ENCODE peak calls at places on chromosomes 7 and 10, in eight cellular contexts. X is Peyer's patch, H is heart left ventricle, R is A549, G is fibroblast of lung, P is thoracic aorta, W is IMR-90, C is upper lobe of left lung. F is an unnamed sample. For H3K4me1, the result is how much of the 10 kb centered on the place peaks cover.

GRCh38 chr7:47811632-47812380 is 136.5 kb downstream of the PKD1L1 start:
- DNase-seq in X (no peak), H (no peak), R (no peak), G (no peak), P (no peak), W (no peak), C (no peak), F (peak)

GRCh38 chr10:70074971-70075370 is 22.3 kb downstream of the MACROH2A2 start:
- DNase-seq in X (no peak), H (no peak), R (no peak), G (no peak), P (no peak), W (no peak), C (no peak), F (no peak)

GRCh38 chr10:10332786-10333185 is 684.9 kb upstream of the CELF2 start:
- DNase-seq in X (no peak), H (no peak), R (no peak), G (no peak), P (no peak), W (no peak), C (no peak), F (no peak)

GRCh38 chr10:103590744-103591291 is 97.3 kb downstream of the NEURL1 start:
- DNase-seq in X (no peak), H (no peak), R (no peak), G (no peak), P (no peak), W (no peak), C (no peak), F (no peak)

GRCh38 chr10:43057831-43058340 is 19.0 kb upstream of the RET start:
- DNase-seq in X (no peak), H (peak), R (no peak), G (no peak), P (no peak), W (no peak), C (no peak), F (no peak)

GRCh38 chr10:101694056-101694673 is 805 bp downstream of the FBXW4 start:
- DNase-seq in X (peak), H (peak), R (peak), G (peak), P (peak), W (peak), C (peak), F (peak)

GRCh38 chr7:155782466-155782865 is 29.8 kb downstream of the SHH start:
- DNase-seq in X (no peak), H (no peak), R (no peak), G (no peak), P (no peak), W (no peak), C (no peak), F (no peak)

GRCh38 chr10:131901181-131901829 is 497 bp downstream of the PPP2R2D start:
- DNase-seq in X (peak), H (peak), R (peak), G (peak), P (no peak), W (peak), C (peak), F (peak)

GRCh38 chr10:110834622-110835219 is 37.0 kb upstream of the PDCD4 start:
- DNase-seq in X (no peak), H (no peak), R (no peak), G (peak), P (no peak), W (no peak), C (peak), F (no peak)

GRCh38 chr7:25656581-25657026 is 428.3 kb upstream of the NPVF start:
- DNase-seq in X (no peak), H (no peak), R (no peak), G (peak), P (no peak), W (no peak), C (no peak), F (no peak)

GRCh38 chr7:28922618-28923331 is 35.4 kb downstream of the TRIL start:
- DNase-seq in X (peak), H (peak), R (peak), G (peak), P (no peak), W (peak), C (peak), F (no peak)

GRCh38 chr7:87475359-87476178 is at the start of gene ABCB4:
- DNase-seq in X (peak), H (peak), R (no peak), G (peak), P (no peak), W (no peak), C (no peak), F (no peak)

GRCh38 chr10:79060641-79061255 is 8.0 kb upstream of the ZMIZ1 start:
- DNase-seq in X (no peak), H (no peak), R (no peak), G (no peak), P (no peak), W (no peak), C (peak), F (peak)

GRCh38 chr10:60535427-60535826 is 145.8 kb upstream of the ANK3 start:
- DNase-seq in X (no peak), H (no peak), R (no peak), G (no peak), P (no peak), W (no peak), C (no peak), F (no peak)

GRCh38 chr7:44448922-44449321 is 41.5 kb downstream of the NUDCD3 start:
- DNase-seq in X (no peak), H (no peak), R (no peak), G (no peak), P (no peak), W (peak), C (no peak), F (no peak)

GRCh38 chr7:41886906-41887311 is 184.0 kb upstream of the INHBA start:
- DNase-seq in X (no peak), H (peak), R (no peak), G (peak), P (peak), W (peak), C (no peak), F (peak)

GRCh38 chr7:77202544-77202976 is 2.9 kb upstream of the FGL2 start:
- DNase-seq in X (no peak), H (no peak), R (no peak), G (no peak), P (no peak), W (no peak), C (no peak), F (no peak)

GRCh38 chr10:130167707-130168106 is 31.5 kb downstream of the GLRX3 start:
- DNase-seq in X (no peak), H (no peak), R (no peak), G (no peak), P (no peak), W (no peak), C (no peak), F (no peak)

GRCh38 chr7:102064361-102065025 is 222.2 kb upstream of the SH2B2 start:
- DNase-seq in X (no peak), H (peak), R (peak), G (no peak), P (no peak), W (peak), C (peak), F (no peak)

GRCh38 chr7:2209146-2209960 is 23.4 kb downstream of the MAD1L1 start:
- DNase-seq in X (peak), H (peak), R (peak), G (peak), P (no peak), W (peak), C (peak), F (peak)

GRCh38 chr10:18214692-18215563 is 74.7 kb downstream of the CACNB2 start:
- DNase-seq in X (no peak), H (no peak), R (peak), G (peak), P (peak), W (peak), C (no peak), F (no peak)

GRCh38 chr10:28686835-28687682 is 9.7 kb downstream of the BAMBI start:
- DNase-seq in X (no peak), H (no peak), R (no peak), G (no peak), P (no peak), W (peak), C (no peak), F (no peak)

GRCh38 chr7:113263749-113264148 is 145.4 kb upstream of the SMIM30 start:
- DNase-seq in X (no peak), H (no peak), R (no peak), G (no peak), P (no peak), W (no peak), C (no peak), F (no peak)

GRCh38 chr10:127649642-127650041 is 87.3 kb upstream of the FOXI2 start:
- DNase-seq in X (no peak), H (no peak), R (no peak), G (no peak), P (no peak), W (no peak), C (no peak), F (no peak)

GRCh38 chr7:44196450-44196872 is 4.3 kb upstream of the YKT6 start:
- DNase-seq in X (peak), H (no peak), R (peak), G (peak), P (no peak), W (peak), C (no peak), F (no peak)

GRCh38 chr10:44898665-44899064 is 12.5 kb upstream of the TMEM72 start:
- DNase-seq in X (no peak), H (no peak), R (no peak), G (no peak), P (no peak), W (no peak), C (no peak), F (no peak)

GRCh38 chr7:108451296-108451848 is 4.9 kb downstream of the NRCAM start:
- DNase-seq in X (no peak), H (no peak), R (no peak), G (no peak), P (no peak), W (no peak), C (no peak), F (no peak)

GRCh38 chr7:159296093-159296681 is 151.5 kb upstream of the VIPR2 start:
- DNase-seq in X (no peak), H (no peak), R (no peak), G (no peak), P (no peak), W (no peak), C (no peak), F (no peak)

GRCh38 chr10:129756912-129757861 is 206.9 kb downstream of the EBF3 start:
- DNase-seq in X (peak), H (peak), R (no peak), G (peak), P (no peak), W (no peak), C (peak), F (peak)

GRCh38 chr10:45513586-45513985 is 139.6 kb downstream of the ALOX5 start:
- DNase-seq in X (no peak), H (no peak), R (no peak), G (peak), P (no peak), W (no peak), C (no peak), F (no peak)

GRCh38 chr7:108459922-108460551 is 3.8 kb upstream of the NRCAM start:
- DNase-seq in X (no peak), H (no peak), R (peak), G (peak), P (no peak), W (no peak), C (no peak), F (no peak)

GRCh38 chr10:89563861-89564478 is 28.6 kb upstream of the SLC16A12 start:
- DNase-seq in X (no peak), H (no peak), R (peak), G (peak), P (no peak), W (peak), C (no peak), F (no peak)

GRCh38 chr7:42183547-42183946 is 53.5 kb downstream of the GLI3 start:
- DNase-seq in X (no peak), H (no peak), R (no peak), G (no peak), P (no peak), W (peak), C (no peak), F (no peak)

GRCh38 chr7:4145576-4145975 is 536.5 kb upstream of the FOXK1 start:
- DNase-seq in X (no peak), H (no peak), R (no peak), G (no peak), P (no peak), W (no peak), C (no peak), F (no peak)

GRCh38 chr7:37208528-37208927 is 240.1 kb downstream of the ELMO1 start:
- DNase-seq in X (no peak), H (peak), R (peak), G (peak), P (peak), W (peak), C (peak), F (peak)

GRCh38 chr10:132415255-132415654 is 18.3 kb downstream of the PWWP2B start:
- DNase-seq in X (no peak), H (no peak), R (no peak), G (no peak), P (no peak), W (no peak), C (no peak), F (no peak)

GRCh38 chr7:42843209-42843800 is 68.6 kb downstream of the C7orf25 start:
- DNase-seq in X (no peak), H (peak), R (peak), G (peak), P (no peak), W (peak), C (peak), F (no peak)

GRCh38 chr10:64379898-64380297 is 858.7 kb downstream of the REEP3 start:
- DNase-seq in X (no peak), H (no peak), R (no peak), G (no peak), P (no peak), W (no peak), C (no peak), F (no peak)

GRCh38 chr7:14184292-14184864 is 194.9 kb upstream of the ETV1 start:
- DNase-seq in X (no peak), H (no peak), R (no peak), G (no peak), P (no peak), W (no peak), C (no peak), F (no peak)

DNA sequence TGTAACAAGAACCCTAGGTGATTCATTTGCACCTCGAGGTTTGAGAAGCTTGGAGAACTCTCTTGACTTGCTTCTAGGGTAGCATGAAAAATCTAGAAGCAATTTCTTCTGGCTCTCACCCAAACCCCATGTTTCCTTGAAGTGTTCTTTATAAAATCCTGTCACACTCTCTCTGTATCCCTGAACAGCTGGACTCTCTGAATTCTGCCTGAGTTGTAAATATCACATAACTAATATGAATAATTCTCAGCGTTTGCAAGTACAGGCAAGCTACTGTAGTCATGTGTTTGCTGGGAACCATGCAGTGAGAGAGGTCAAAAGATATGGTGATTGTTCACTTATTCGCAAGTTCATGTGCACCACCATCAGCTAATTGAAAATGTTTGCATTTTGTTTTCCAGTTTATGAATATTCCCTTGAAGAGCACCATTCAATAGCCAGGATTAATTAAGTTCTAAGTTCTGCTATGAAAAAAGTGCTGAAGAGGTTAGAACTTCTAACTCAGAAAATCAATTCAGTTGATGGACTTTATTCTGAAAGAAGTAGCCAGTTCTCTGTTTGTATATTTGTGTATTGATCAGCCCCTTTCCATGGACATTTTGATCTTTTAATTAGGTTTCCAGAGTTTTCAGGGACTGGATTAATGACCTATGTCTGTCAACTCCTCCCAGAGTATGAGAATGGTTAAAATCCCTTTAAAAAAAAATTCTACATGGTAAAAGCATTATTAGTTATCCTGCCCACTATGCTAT is 243.0 kb downstream of the PLXDC2 start:
- DNase-seq in X (no peak), H (no peak), R (no peak), G (peak), P (no peak), W (peak), C (no peak), F (no peak)
- H3K27ac ChIP-seq in X (no peak), H (no peak), R (no peak), G (no peak), P (no peak), W (no peak), C (no peak), F (no peak)

GRCh38 chr7:131002600-131002999 is 268.6 kb upstream of the KLF14 start:
- DNase-seq in X (no peak), H (no peak), R (no peak), G (no peak), P (no peak), W (no peak), C (no peak), F (no peak)

GRCh38 chr7:130998993-130999602 is 265.1 kb upstream of the KLF14 start:
- DNase-seq in X (no peak), H (no peak), R (no peak), G (peak), P (no peak), W (peak), C (no peak), F (no peak)

GRCh38 chr7:130999926-131000325 is 265.9 kb upstream of the KLF14 start:
- DNase-seq in X (no peak), H (no peak), R (no peak), G (no peak), P (no peak), W (no peak), C (no peak), F (no peak)

GRCh38 chr7:131000873-131001272 is 266.9 kb upstream of the KLF14 start:
- DNase-seq in X (no peak), H (no peak), R (no peak), G (no peak), P (no peak), W (no peak), C (no peak), F (no peak)

DNA sequence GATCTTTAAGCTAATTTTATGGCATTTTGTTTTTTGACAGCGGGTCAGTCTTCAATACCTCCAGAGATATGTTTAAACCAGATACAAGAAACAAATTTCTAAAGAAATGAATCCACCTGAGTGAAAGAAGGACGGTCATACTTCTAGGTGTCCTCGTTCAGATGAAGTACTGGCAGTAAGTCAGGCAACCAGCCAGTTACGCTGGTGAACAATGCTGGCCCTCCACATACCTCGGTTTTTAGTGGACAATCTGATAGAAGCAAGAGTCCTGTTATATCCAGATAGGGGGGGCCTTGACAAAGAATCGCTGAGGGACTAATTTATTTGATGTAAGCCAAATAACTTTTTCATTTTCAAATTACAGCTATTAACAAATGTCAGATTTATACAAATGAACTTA is 266.4 kb upstream of the KLF14 start:
- DNase-seq in X (no peak), H (no peak), R (no peak), G (no peak), P (no peak), W (no peak), C (no peak), F (no peak)
- H3K4me1 ChIP-seq in X (under half), H (under half), R (under half), G (under half), P (half or more), W (under half), C (half or more), F (half or more)

DNA sequence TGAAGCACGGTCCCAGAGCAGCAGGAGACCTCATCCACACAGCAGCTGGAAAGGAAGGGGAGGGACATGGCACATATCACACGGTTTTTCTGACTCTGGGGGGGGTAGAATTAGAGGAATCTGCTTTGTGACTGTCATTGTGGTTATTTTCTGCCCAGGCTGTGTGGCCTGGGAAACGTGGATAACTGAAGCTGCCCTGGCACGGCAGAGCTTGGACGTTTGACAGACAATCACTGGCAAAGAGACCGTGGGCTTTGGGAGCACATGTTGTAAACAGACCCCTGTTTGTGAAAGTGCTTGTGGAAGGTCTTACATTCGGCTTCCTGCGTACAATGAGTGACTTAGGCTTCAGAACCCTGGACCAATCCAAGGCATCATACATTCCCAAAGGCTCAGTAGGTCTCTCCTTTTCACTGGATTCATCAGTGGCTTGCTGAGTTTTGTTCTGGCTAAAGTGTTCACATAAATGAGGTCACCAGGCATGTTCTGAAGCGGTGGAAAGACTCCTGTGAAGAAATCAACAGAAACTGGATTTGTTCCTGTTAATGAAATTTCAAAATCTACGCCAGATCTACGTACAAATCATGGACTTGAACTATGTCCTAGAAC is 188.2 kb downstream of the TEX36 start:
- DNase-seq in X (no peak), H (no peak), R (no peak), G (no peak), P (no peak), W (no peak), C (no peak), F (no peak)
- TF ChIP-seq CTCF in X (no peak), H (no peak), R (no peak), G (no peak), P (no peak), W (no peak), C (no peak), F (no peak)

DNA sequence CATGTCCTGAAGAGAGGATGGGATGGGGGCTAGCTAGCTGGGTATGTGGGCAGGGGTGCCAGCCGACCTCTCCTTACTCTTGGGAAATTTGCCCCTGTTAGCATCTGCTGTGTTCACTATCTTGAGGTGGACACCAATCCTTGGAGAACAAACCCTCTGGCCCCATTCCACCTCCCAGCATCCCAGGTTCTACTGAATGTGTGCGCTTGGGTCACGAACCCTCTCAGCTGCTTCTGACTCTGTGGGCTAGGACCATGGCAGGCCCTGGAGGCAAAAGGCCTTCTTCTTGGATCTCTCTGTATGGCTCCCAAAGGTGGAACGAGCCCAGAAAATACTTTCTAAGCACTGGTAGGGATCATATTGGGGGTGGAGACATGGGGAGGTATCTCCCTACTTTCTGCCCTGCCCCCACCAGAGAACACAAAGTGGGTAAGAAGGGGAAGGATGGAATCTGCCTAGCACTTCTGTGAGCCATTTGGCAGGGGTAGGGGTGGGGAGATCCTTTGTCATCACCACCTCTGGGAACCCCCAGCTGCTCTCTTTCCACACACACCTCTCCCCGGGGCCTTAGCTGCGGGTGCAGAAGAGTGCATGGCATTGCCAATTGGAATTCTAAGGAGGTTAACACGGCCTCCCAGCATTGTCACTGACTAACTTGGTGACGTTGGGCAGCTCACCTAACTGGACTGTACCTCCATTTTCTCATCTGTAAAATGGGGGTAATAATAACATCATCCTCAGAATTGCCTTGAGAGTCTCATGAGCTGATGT is 7.7 kb downstream of the UNC5B start:
- DNase-seq in X (no peak), H (no peak), R (no peak), G (no peak), P (no peak), W (no peak), C (peak), F (peak)
- H3K27ac ChIP-seq in X (no peak), H (no peak), R (no peak), G (no peak), P (no peak), W (no peak), C (no peak), F (no peak)

F was measured in tibial artery.